ENCODE peak calls at places on chromosomes 1 and 21, in eight cellular contexts. X is heart right ventricle, M is fibroblast of pulmonary artery, Q is gastrocnemius medialis, U is dorsolateral prefrontal cortex, V is neuronal stem cell, N is astrocyte of the spinal cord, T is left lung. Y is an unnamed sample.

GRCh38 chr1:214715126-214715525 is 112.1 kb downstream of the CENPF start:
- DNase-seq in X (no peak), M (no peak), Q (no peak), U (no peak), V (no peak), N (no peak), T (no peak), Y (no peak)

GRCh38 chr1:145782166-145783099 is 41.5 kb downstream of the RNF115 start:
- DNase-seq in X (no peak), M (peak; percentile 87), Q (no peak), U (no peak), V (no peak), N (peak; percentile 90), T (no peak), Y (no peak)

GRCh38 chr1:199029401-199029800 is 390.6 kb downstream of the PTPRC start:
- DNase-seq in X (no peak), M (peak; percentile 32), Q (no peak), U (no peak), V (no peak), N (peak; percentile 68), T (no peak), Y (no peak)

GRCh38 chr1:232981161-232981560 is 30.8 kb downstream of the NTPCR start:
- DNase-seq in X (no peak), M (no peak), Q (no peak), U (no peak), V (no peak), N (no peak), T (no peak), Y (no peak)

GRCh38 chr1:59506952-59507351 is 210.1 kb downstream of the FGGY start:
- DNase-seq in X (no peak), M (no peak), Q (peak; percentile 81), U (no peak), V (no peak), N (peak; percentile 41), T (no peak), Y (no peak)

GRCh38 chr1:21687081-21687529 is 17.9 kb upstream of the RAP1GAP start:
- DNase-seq in X (no peak), M (no peak), Q (no peak), U (no peak), V (no peak), N (no peak), T (no peak), Y (no peak)

GRCh38 chr21:44778983-44779382 is 22.6 kb downstream of the UBE2G2 start:
- DNase-seq in X (no peak), M (no peak), Q (no peak), U (no peak), V (no peak), N (no peak), T (no peak), Y (no peak)

GRCh38 chr1:28247603-28248272 is 11.6 kb upstream of the SESN2 start:
- DNase-seq in X (no peak), M (no peak), Q (no peak), U (no peak), V (no peak), N (no peak), T (no peak), Y (no peak)

GRCh38 chr1:94279462-94279861 is 42.1 kb upstream of the ARHGAP29 start:
- DNase-seq in X (no peak), M (no peak), Q (no peak), U (no peak), V (no peak), N (no peak), T (no peak), Y (no peak)

GRCh38 chr1:234554478-234555311 is 55.3 kb downstream of the IRF2BP2 start:
- DNase-seq in X (no peak), M (peak; percentile 15), Q (no peak), U (no peak), V (no peak), N (peak; percentile 14), T (no peak), Y (no peak)

GRCh38 chr1:53294557-53294956 is 33.3 kb downstream of the LRP8 start:
- DNase-seq in X (no peak), M (peak; percentile 52), Q (no peak), U (no peak), V (no peak), N (peak; percentile 48), T (no peak), Y (no peak)

GRCh38 chr1:101520302-101520701 is 283.5 kb downstream of the S1PR1 start:
- DNase-seq in X (peak; percentile 7), M (peak; percentile 65), Q (no peak), U (peak; percentile 4), V (peak; percentile 44), N (peak; percentile 44), T (no peak), Y (no peak)

GRCh38 chr1:192766009-192766625 is 42.7 kb upstream of the RGS2 start:
- DNase-seq in X (no peak), M (peak; percentile 31), Q (no peak), U (no peak), V (no peak), N (no peak), T (no peak), Y (no peak)

GRCh38 chr1:233505130-233505529 is 108.8 kb upstream of the KCNK1 start:
- DNase-seq in X (no peak), M (no peak), Q (no peak), U (no peak), V (no peak), N (no peak), T (no peak), Y (no peak)

GRCh38 chr1:244758700-244759099 is 76.8 kb upstream of the COX20 start:
- DNase-seq in X (no peak), M (no peak), Q (no peak), U (no peak), V (no peak), N (no peak), T (no peak), Y (no peak)

GRCh38 chr1:200837931-200838571 is 34.7 kb upstream of the GPR25 start:
- DNase-seq in X (no peak), M (peak; percentile 48), Q (no peak), U (no peak), V (no peak), N (peak; percentile 32), T (no peak), Y (no peak)

GRCh38 chr21:34593423-34593822 is 21.5 kb downstream of the RCAN1 start:
- DNase-seq in X (no peak), M (no peak), Q (no peak), U (no peak), V (no peak), N (no peak), T (no peak), Y (no peak)

DNA sequence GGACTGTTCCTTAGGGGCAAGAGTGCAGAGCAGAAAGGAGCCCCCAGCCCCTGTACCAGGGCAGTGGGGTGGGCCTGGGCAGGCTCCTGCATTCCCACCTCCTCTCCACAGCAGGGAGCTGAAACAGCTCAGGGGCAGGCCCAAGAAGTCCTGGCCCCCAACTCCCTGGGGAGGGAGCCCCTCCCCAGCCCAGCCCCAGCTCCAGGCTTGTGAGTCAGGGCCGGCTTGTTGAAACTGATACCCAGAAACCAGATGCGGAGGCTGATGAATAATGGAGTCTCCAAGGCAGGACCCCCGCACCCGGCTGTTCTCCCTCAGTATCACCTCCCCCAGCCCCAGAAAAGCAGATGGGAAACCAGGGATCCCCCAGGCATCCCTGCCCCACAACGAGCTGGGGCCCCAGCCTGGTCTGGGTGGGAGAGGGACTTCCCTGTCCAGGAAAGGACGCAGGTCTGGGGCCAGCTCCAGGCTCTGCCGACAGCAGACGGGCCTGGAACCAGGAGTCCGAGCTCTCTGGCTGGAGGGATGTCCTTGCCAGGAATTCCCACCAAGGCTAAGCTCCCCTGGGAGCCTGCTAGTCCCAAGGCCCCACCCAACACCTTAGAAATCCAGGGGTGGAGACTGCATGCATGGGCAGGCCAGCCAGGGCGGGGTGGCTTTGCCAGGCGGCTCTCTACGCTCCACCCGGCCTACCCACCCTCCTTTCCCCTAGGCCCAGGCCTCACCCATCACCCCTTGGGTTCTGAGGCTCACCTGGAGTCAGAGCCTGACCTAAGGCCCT is 2.7 kb downstream of the PLEKHG5 start:
- DNase-seq in X (no peak), M (no peak), Q (no peak), U (no peak), V (no peak), N (no peak), T (no peak), Y (no peak)
- H3K4me3 ChIP-seq in X (no peak overlapping the region), M (no peak overlapping the region), Q (no peak overlapping the region), U (no peak overlapping the region), V (no peak overlapping the region), N (no peak overlapping the region), T (no peak overlapping the region), Y (no peak overlapping the region)

GRCh38 chr1:150085406-150085805 is 17.8 kb downstream of the VPS45 start:
- DNase-seq in X (no peak), M (no peak), Q (no peak), U (no peak), V (no peak), N (no peak), T (no peak), Y (no peak)

GRCh38 chr1:150083907-150084306 is 16.3 kb downstream of the VPS45 start:
- DNase-seq in X (no peak), M (no peak), Q (no peak), U (no peak), V (no peak), N (no peak), T (no peak), Y (no peak)

GRCh38 chr1:150082494-150082893 is 14.9 kb downstream of the VPS45 start:
- DNase-seq in X (no peak), M (no peak), Q (no peak), U (no peak), V (no peak), N (no peak), T (no peak), Y (no peak)

GRCh38 chr1:150076985-150077384 is 9.4 kb downstream of the VPS45 start:
- DNase-seq in X (no peak), M (no peak), Q (no peak), U (no peak), V (no peak), N (no peak), T (no peak), Y (no peak)

DNA sequence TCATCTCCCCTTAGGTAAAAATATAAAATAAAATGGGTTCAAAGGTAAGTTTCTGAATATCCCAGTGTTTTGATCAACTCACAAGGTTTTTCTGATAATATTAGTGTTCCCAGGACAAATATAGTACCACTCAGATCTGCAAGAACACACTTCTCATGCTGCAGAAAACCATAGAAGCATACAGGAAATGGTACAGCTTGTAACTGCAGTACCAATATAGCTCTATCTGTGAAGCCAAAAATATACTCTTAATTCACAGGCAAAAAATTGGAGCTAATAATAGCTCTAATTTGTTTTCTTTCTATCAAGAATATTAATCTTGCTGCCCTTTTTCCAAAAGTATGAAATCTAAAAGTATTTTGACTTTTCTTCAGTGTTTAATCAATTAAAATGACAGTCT is 13.2 kb downstream of the VPS45 start:
- DNase-seq in X (no peak), M (no peak), Q (no peak), U (no peak), V (no peak), N (no peak), T (no peak), Y (no peak)
- H3K4me3 ChIP-seq in X (no peak overlapping the region), M (no peak overlapping the region), Q (no peak overlapping the region), U (no peak overlapping the region), V (no peak overlapping the region), N (no peak overlapping the region), T (no peak overlapping the region), Y (no peak overlapping the region)

GRCh38 chr1:54403377-54403776 is 2.8 kb downstream of the SSBP3 start:
- DNase-seq in X (no peak), M (no peak), Q (no peak), U (no peak), V (no peak), N (no peak), T (no peak), Y (no peak)
- H3K4me3 ChIP-seq in X (no peak overlapping the region), M (peak overlapping the region; percentile 61), Q (peak overlapping the region; percentile 84), U (peak overlapping the region; percentile 84), V (peak overlapping the region; percentile 94), N (peak overlapping the region; percentile 67), T (no peak overlapping the region), Y (peak overlapping the region; percentile 96)

GRCh38 chr1:62689524-62689923 is 1.3 kb upstream of the DOCK7 start:
- DNase-seq in X (no peak), M (peak; percentile 62), Q (no peak), U (no peak), V (no peak), N (peak; percentile 61), T (no peak), Y (no peak)
- H3K4me3 ChIP-seq in X (no peak overlapping the region), M (peak overlapping the region; percentile 79), Q (no peak overlapping the region), U (peak overlapping the region; percentile 83), V (peak overlapping the region; percentile 95), N (no peak overlapping the region), T (no peak overlapping the region), Y (peak overlapping the region; percentile 21)